ENCODE peak calls at places on chromosome 22, in eight cellular contexts. D, X, U, V, Y, Q, R and J are unnamed samples.

GRCh38 chr22:25759825-25760231 is 17.8 kb downstream of the MYO18B start:
- DNase-seq in D (peak; percentile 37), X (peak; percentile 99), U (peak; percentile 65), V (no peak), Y (no peak), Q (peak; percentile 96), R (peak; percentile 92), J (no peak)

GRCh38 chr22:24156146-24156914 is 25.0 kb upstream of the SUSD2 start:
- DNase-seq in D (no peak), X (peak; percentile 33), U (peak; percentile 34), V (peak; percentile 72), Y (no peak), Q (peak; percentile 48), R (no peak), J (no peak)

GRCh38 chr22:25774575-25775026 is 32.6 kb downstream of the MYO18B start:
- DNase-seq in D (no peak), X (no peak), U (no peak), V (no peak), Y (no peak), Q (no peak), R (no peak), J (peak; percentile 51)

GRCh38 chr22:36807627-36808026 is 9.2 kb downstream of the PVALB start:
- DNase-seq in D (peak; percentile 37), X (no peak), U (no peak), V (no peak), Y (no peak), Q (no peak), R (peak; percentile 45), J (no peak)

GRCh38 chr22:23696326-23696851 is 5.6 kb downstream of the RGL4 start:
- DNase-seq in D (no peak), X (peak; percentile 22), U (no peak), V (no peak), Y (peak; percentile 30), Q (peak; percentile 33), R (no peak), J (no peak)

GRCh38 chr22:38422615-38423511 is 32.1 kb downstream of the KCNJ4 start:
- DNase-seq in D (no peak), X (no peak), U (no peak), V (no peak), Y (no peak), Q (no peak), R (no peak), J (no peak)

GRCh38 chr22:40813912-40814315 is 5.2 kb downstream of the SLC25A17 start:
- DNase-seq in D (no peak), X (no peak), U (no peak), V (no peak), Y (no peak), Q (no peak), R (no peak), J (no peak)

GRCh38 chr22:30040499-30041055 is 39.7 kb upstream of the HORMAD2 start:
- DNase-seq in D (no peak), X (no peak), U (no peak), V (no peak), Y (no peak), Q (no peak), R (no peak), J (no peak)

GRCh38 chr22:38569972-38570840 is at the start of gene DMC1:
- DNase-seq in D (peak; percentile 94), X (peak; percentile 60), U (peak; percentile 96), V (peak; percentile 98), Y (peak; percentile 96), Q (peak; percentile 83), R (peak; percentile 77), J (peak; percentile 43)

DNA sequence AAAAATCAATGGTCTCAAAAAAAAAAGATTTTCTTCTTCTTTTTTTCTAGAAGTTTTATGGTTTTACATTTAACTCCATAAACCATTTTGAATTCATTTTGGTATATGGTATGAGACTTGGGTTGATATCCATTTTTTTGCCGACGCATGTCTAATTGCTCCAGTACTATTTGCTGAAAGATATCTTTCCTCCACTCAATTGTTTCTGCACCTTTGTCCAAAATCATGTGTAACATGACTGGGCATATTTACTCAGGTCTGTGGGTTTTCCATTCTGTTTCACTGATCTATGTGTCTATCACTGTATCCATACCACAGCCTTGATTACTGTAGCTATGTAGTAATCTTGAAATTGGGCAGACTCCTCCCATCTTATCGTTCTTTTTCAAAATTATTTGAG is 15.6 kb upstream of the SCARF2 start:
- DNase-seq in D (no peak), X (no peak), U (no peak), V (no peak), Y (no peak), Q (no peak), R (no peak), J (no peak)
- TF ChIP-seq CTCF in D (no peak), X (no peak), U (no peak), V (no peak), Y (no peak), Q (no peak), R (no peak), J (no peak)

GRCh38 chr22:17905445-17905844 is 118.9 kb downstream of the MICAL3 start:
- DNase-seq in D (no peak), X (no peak), U (no peak), V (no peak), Y (no peak), Q (no peak), R (no peak), J (no peak)

GRCh38 chr22:17902960-17903359 is 121.4 kb downstream of the MICAL3 start:
- DNase-seq in D (no peak), X (no peak), U (no peak), V (no peak), Y (no peak), Q (no peak), R (no peak), J (no peak)

GRCh38 chr22:17907731-17908051 is 116.7 kb downstream of the MICAL3 start:
- DNase-seq in D (no peak), X (no peak), U (no peak), V (no peak), Y (no peak), Q (no peak), R (no peak), J (no peak)

GRCh38 chr22:17906978-17907730 is 117.2 kb downstream of the MICAL3 start:
- DNase-seq in D (no peak), X (no peak), U (no peak), V (no peak), Y (no peak), Q (no peak), R (no peak), J (peak; percentile 40)

DNA sequence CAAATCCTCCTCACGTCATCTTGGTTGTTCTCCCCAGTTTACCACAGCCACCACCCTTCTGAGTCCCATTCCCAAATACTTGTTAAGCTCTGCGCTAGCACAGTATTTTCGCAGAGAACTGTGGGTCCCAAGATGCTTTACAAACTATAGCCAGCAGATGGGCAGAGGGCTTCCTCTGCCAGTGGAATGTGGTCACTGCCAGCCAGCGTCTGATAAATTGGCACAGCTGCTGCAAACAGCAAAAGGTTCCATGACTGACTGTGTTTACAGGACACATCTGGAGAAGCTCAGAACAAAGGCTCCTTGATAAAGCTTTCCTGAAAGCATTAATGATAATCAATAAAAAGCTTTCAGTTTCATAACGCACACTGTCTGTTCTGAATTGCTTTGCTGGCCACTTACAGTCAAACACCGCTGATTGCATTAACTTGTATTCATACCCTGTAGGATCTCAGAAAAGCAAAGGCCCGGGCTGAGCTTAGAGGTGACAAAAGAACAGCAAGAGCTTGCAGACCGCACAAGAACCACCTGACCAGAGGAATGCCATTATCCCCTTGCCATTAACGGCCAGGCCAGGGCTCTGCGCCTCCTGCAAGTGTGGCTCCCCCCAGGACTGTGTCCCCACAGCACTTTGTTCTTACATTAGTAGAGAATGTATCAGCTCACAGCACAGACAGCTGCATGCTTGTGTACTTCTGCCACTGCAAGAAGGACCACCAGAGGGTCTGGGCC is 120.6 kb downstream of the MICAL3 start:
- DNase-seq in D (no peak), X (no peak), U (no peak), V (peak; percentile 33), Y (no peak), Q (peak; percentile 36), R (no peak), J (no peak)
- TF ChIP-seq CTCF in D (no peak), X (no peak), U (no peak), V (no peak), Y (no peak), Q (no peak), R (no peak), J (no peak)

GRCh38 chr22:50326225-50326958 is 420 bp downstream of the DENND6B start:
- DNase-seq in D (no peak), X (no peak), U (no peak), V (no peak), Y (peak; percentile 16), Q (no peak), R (no peak), J (no peak)

GRCh38 chr22:50325444-50326224 is 1.2 kb downstream of the DENND6B start:
- DNase-seq in D (no peak), X (no peak), U (no peak), V (no peak), Y (peak; percentile 17), Q (no peak), R (no peak), J (no peak)

GRCh38 chr22:50327711-50328019 is 853 bp upstream of the DENND6B start:
- DNase-seq in D (no peak), X (no peak), U (no peak), V (no peak), Y (no peak), Q (no peak), R (no peak), J (no peak)

GRCh38 chr22:50329236-50329635 is 2.4 kb upstream of the DENND6B start:
- DNase-seq in D (no peak), X (peak; percentile 66), U (no peak), V (no peak), Y (no peak), Q (peak; percentile 38), R (peak; percentile 54), J (no peak)

GRCh38 chr22:50326959-50327710 is at the start of gene DENND6B:
- DNase-seq in D (peak; percentile 77), X (no peak), U (no peak), V (peak; percentile 90), Y (peak; percentile 88), Q (peak; percentile 68), R (peak; percentile 62), J (peak; percentile 47)
- TF ChIP-seq CTCF in D (peak; percentile 51), X (peak; percentile 30), U (peak; percentile 94), V (no peak), Y (peak; percentile 57), Q (peak; percentile 18), R (peak; percentile 61), J (peak; percentile 47)

GRCh38 chr22:22687638-22688500 is 43.5 kb downstream of the GGTLC2 start:
- DNase-seq in D (peak; percentile 39), X (peak; percentile 12), U (peak; percentile 23), V (no peak), Y (peak; percentile 29), Q (peak; percentile 39), R (no peak), J (no peak)
- TF ChIP-seq CTCF in D (no peak), X (peak; percentile 89), U (peak; percentile 77), V (peak; percentile 87), Y (peak; percentile 68), Q (peak; percentile 84), R (peak; percentile 63), J (peak; percentile 88)

DNA sequence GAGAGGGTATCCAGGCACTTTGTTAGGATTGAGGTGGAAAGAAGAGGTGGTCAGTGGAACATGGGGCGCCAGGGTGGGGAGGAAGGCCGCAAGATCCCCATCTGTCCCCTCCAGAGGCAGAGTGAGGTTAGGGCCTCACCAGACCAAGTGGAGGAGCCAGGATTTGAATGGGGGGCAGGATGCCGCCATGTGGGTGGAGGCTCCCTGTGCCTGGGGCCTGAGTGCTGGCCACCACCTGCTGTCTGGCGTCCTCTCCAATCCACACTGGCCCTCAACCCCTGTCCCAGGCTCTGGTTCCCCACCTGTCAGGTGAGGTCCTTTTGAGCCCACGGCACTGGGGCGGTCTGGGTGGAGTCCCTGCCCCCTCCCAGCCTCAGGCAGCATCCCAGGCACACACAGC is 17.5 kb upstream of the TBX1 start:
- DNase-seq in D (no peak), X (no peak), U (no peak), V (no peak), Y (no peak), Q (no peak), R (no peak), J (no peak)
- TF ChIP-seq CTCF in D (no peak), X (no peak), U (no peak), V (no peak), Y (no peak), Q (no peak), R (no peak), J (no peak)